ENCODE peak calls at places on chromosomes 1 and 21, in five cellular contexts. One of them, this sample, is unnamed.

GRCh38 chr1:154157520-154158306 is 2.8 kb upstream of the NUP210L start:
- DNase-seq in ELR: no peak
- DNase-seq in occipital lobe: no peak
- DNase-seq in effector memory CD8-positive, alpha-beta T cell: peak
- DNase-seq in activated naive CD4-positive, alpha-beta T cell: peak
- DNase-seq in this sample: no peak

GRCh38 chr1:95098196-95098595 is 19.0 kb upstream of the TLCD4 start:
- DNase-seq in ELR: no peak
- DNase-seq in occipital lobe: no peak
- DNase-seq in effector memory CD8-positive, alpha-beta T cell: no peak
- DNase-seq in activated naive CD4-positive, alpha-beta T cell: no peak
- DNase-seq in this sample: peak

GRCh38 chr21:34365794-34366193 is 2.0 kb downstream of the KCNE2 start:
- DNase-seq in ELR: no peak
- DNase-seq in occipital lobe: no peak
- DNase-seq in effector memory CD8-positive, alpha-beta T cell: no peak
- DNase-seq in activated naive CD4-positive, alpha-beta T cell: no peak
- DNase-seq in this sample: no peak

GRCh38 chr1:145871994-145872411 is 13.1 kb upstream of the PIAS3 start:
- DNase-seq in ELR: peak
- DNase-seq in occipital lobe: peak
- DNase-seq in effector memory CD8-positive, alpha-beta T cell: peak
- DNase-seq in activated naive CD4-positive, alpha-beta T cell: no peak
- DNase-seq in this sample: no peak

GRCh38 chr1:184222561-184223157 is 164.2 kb upstream of the C1orf21 start:
- DNase-seq in ELR: peak
- DNase-seq in occipital lobe: no peak
- DNase-seq in effector memory CD8-positive, alpha-beta T cell: peak
- DNase-seq in activated naive CD4-positive, alpha-beta T cell: no peak
- DNase-seq in this sample: peak

GRCh38 chr21:35683620-35684019 is 376.7 kb downstream of the SETD4 start:
- DNase-seq in ELR: no peak
- DNase-seq in occipital lobe: no peak
- DNase-seq in effector memory CD8-positive, alpha-beta T cell: no peak
- DNase-seq in activated naive CD4-positive, alpha-beta T cell: no peak
- DNase-seq in this sample: no peak

GRCh38 chr1:154975409-154976205 is 1.1 kb downstream of the CKS1B start:
- DNase-seq in ELR: peak
- DNase-seq in occipital lobe: no peak
- DNase-seq in effector memory CD8-positive, alpha-beta T cell: peak
- DNase-seq in activated naive CD4-positive, alpha-beta T cell: peak
- DNase-seq in this sample: peak

GRCh38 chr1:247825362-247825761 is 1.4 kb upstream of the OR14A16 start:
- DNase-seq in ELR: no peak
- DNase-seq in occipital lobe: no peak
- DNase-seq in effector memory CD8-positive, alpha-beta T cell: no peak
- DNase-seq in activated naive CD4-positive, alpha-beta T cell: no peak
- DNase-seq in this sample: no peak

GRCh38 chr1:25126568-25126967 is 105.7 kb downstream of the SYF2 start:
- DNase-seq in ELR: peak
- DNase-seq in occipital lobe: no peak
- DNase-seq in effector memory CD8-positive, alpha-beta T cell: no peak
- DNase-seq in activated naive CD4-positive, alpha-beta T cell: no peak
- DNase-seq in this sample: no peak

GRCh38 chr1:89719502-89720306 is 86.8 kb downstream of the LRRC8C start:
- DNase-seq in ELR: peak
- DNase-seq in occipital lobe: no peak
- DNase-seq in effector memory CD8-positive, alpha-beta T cell: no peak
- DNase-seq in activated naive CD4-positive, alpha-beta T cell: no peak
- DNase-seq in this sample: no peak

GRCh38 chr1:93738075-93738622 is 56.5 kb upstream of the BCAR3 start:
- DNase-seq in ELR: peak
- DNase-seq in occipital lobe: no peak
- DNase-seq in effector memory CD8-positive, alpha-beta T cell: no peak
- DNase-seq in activated naive CD4-positive, alpha-beta T cell: no peak
- DNase-seq in this sample: peak

GRCh38 chr1:180401999-180402398 is 100.4 kb downstream of the ACBD6 start:
- DNase-seq in ELR: no peak
- DNase-seq in occipital lobe: no peak
- DNase-seq in effector memory CD8-positive, alpha-beta T cell: no peak
- DNase-seq in activated naive CD4-positive, alpha-beta T cell: no peak
- DNase-seq in this sample: no peak

GRCh38 chr1:83508485-83509151 is 490.3 kb downstream of the TTLL7 start:
- DNase-seq in ELR: no peak
- DNase-seq in occipital lobe: no peak
- DNase-seq in effector memory CD8-positive, alpha-beta T cell: no peak
- DNase-seq in activated naive CD4-positive, alpha-beta T cell: no peak
- DNase-seq in this sample: peak

GRCh38 chr1:180213401-180214177 is 16.5 kb upstream of the LHX4 start:
- DNase-seq in ELR: no peak
- DNase-seq in occipital lobe: no peak
- DNase-seq in effector memory CD8-positive, alpha-beta T cell: peak
- DNase-seq in activated naive CD4-positive, alpha-beta T cell: no peak
- DNase-seq in this sample: peak

GRCh38 chr1:154960446-154961136 is 991 bp downstream of the PYGO2 start:
- DNase-seq in ELR: no peak
- DNase-seq in occipital lobe: no peak
- DNase-seq in effector memory CD8-positive, alpha-beta T cell: no peak
- DNase-seq in activated naive CD4-positive, alpha-beta T cell: no peak
- DNase-seq in this sample: no peak

GRCh38 chr1:84996846-84997666 is at the start of gene MCOLN2:
- DNase-seq in ELR: peak
- DNase-seq in occipital lobe: no peak
- DNase-seq in effector memory CD8-positive, alpha-beta T cell: peak
- DNase-seq in activated naive CD4-positive, alpha-beta T cell: peak
- DNase-seq in this sample: peak

GRCh38 chr1:204359474-204360255 is at the start of gene PLEKHA6:
- DNase-seq in ELR: peak
- DNase-seq in occipital lobe: peak
- DNase-seq in effector memory CD8-positive, alpha-beta T cell: no peak
- DNase-seq in activated naive CD4-positive, alpha-beta T cell: no peak
- DNase-seq in this sample: no peak